ENCODE peak calls at places on chromosomes 6 and 20, in six cellular contexts. Y is heart left ventricle, Q is Panc1, B is adrenal gland, I is iPS DF 6.9, N is transverse colon. U is an unnamed sample.

GRCh38 chr20:2006452-2007381 is 12.9 kb upstream of the PDYN start:
- DNase-seq in Q (peak; percentile 28), I (peak; percentile 37), Y (no peak), B (peak; percentile 55), N (no peak), U (no peak)

GRCh38 chr6:33963351-33963750 is 159.5 kb upstream of the MLN start:
- DNase-seq in I (no peak), Q (no peak), Y (no peak), B (no peak), N (no peak), U (no peak)

GRCh38 chr6:110636776-110637175 is 160.4 kb upstream of the SLC22A16 start:
- DNase-seq in N (no peak), Y (no peak), Q (no peak), B (no peak), I (no peak), U (no peak)

GRCh38 chr20:62635852-62636251 is 6.5 kb upstream of the SLCO4A1 start:
- DNase-seq in I (no peak), Y (no peak), Q (no peak), N (no peak), B (no peak), U (no peak)

GRCh38 chr6:150874184-150874583 is 8.7 kb downstream of the MTHFD1L start:
- DNase-seq in N (no peak), Q (no peak), B (peak; percentile 37), Y (no peak), I (no peak), U (no peak)

GRCh38 chr20:49961413-49961812 is 21.4 kb upstream of the SNAI1 start:
- DNase-seq in I (no peak), Q (no peak), Y (no peak), N (no peak), B (no peak), U (no peak)

GRCh38 chr20:20492521-20493334 is 124.8 kb downstream of the INSM1 start:
- DNase-seq in N (no peak), Q (no peak), Y (no peak), B (peak; percentile 64), I (no peak), U (no peak)

GRCh38 chr6:158645064-158646022 is 800 bp upstream of the DYNLT1 start:
- DNase-seq in Y (no peak), N (no peak), B (peak; percentile 51), I (no peak), Q (no peak), U (peak; percentile 57)

GRCh38 chr20:8535403-8536003 is 403.4 kb downstream of the PLCB1 start:
- DNase-seq in Q (no peak), Y (no peak), N (no peak), B (no peak), I (peak; percentile 2), U (no peak)

GRCh38 chr6:45351076-45351475 is 22.9 kb downstream of the RUNX2 start:
- DNase-seq in B (no peak), Q (no peak), Y (no peak), I (no peak), N (no peak), U (no peak)

GRCh38 chr6:87724994-87725811 is 23.2 kb upstream of the AKIRIN2 start:
- DNase-seq in Y (no peak), I (no peak), Q (no peak), B (no peak), N (no peak), U (no peak)

GRCh38 chr6:87731080-87731479 is 29.0 kb upstream of the AKIRIN2 start:
- DNase-seq in Q (no peak), Y (no peak), I (no peak), B (no peak), N (no peak), U (no peak)

GRCh38 chr6:87730310-87730709 is 28.3 kb upstream of the AKIRIN2 start:
- DNase-seq in N (peak; percentile 40), Y (peak; percentile 82), B (peak; percentile 92), Q (no peak), I (no peak), U (no peak)

GRCh38 chr6:87731818-87732661 is 30.0 kb upstream of the AKIRIN2 start:
- DNase-seq in B (peak; percentile 98), I (no peak), Q (peak; percentile 92), Y (peak; percentile 90), N (peak; percentile 94), U (peak; percentile 55)

DNA sequence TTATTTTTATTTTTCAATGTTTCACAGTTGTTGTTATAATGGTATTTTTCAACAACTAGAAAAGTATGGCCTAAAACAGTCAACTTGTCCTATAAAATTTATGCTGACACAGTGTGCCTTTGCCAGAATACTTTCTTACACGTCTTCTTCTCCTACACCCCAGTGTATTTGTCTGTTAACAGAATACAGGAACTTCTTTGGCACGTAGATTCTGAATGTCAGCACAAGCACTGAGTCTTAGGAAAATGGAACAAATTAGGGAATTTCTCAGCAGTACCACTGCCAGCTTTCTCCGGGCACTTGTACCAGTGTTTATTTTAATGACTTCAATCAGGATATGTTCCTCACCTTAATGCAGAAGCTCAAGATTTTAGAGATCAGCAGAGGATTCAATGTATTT is 26.7 kb upstream of the AKIRIN2 start:
- DNase-seq in Y (no peak), N (no peak), Q (no peak), I (no peak), B (no peak), U (no peak)
- H3K4me1 ChIP-seq in Y (peaks cover 16% of the 10 kb centered on the region), N (peaks cover 45% of the 10 kb centered on the region), Q (peaks cover 2% of the 10 kb centered on the region), I (no peaks in the 10 kb centered on the region), B (peaks cover 39% of the 10 kb centered on the region), U (peaks cover 8% of the 10 kb centered on the region)

GRCh38 chr6:47483516-47483852 is 5.9 kb downstream of the CD2AP start:
- DNase-seq in Y (no peak), Q (no peak), I (no peak), N (no peak), B (no peak), U (no peak)
- H3K4me1 ChIP-seq in Y (peaks cover 8% of the 10 kb centered on the region), Q (peaks cover 46% of the 10 kb centered on the region), I (peaks cover 3% of the 10 kb centered on the region), N (peaks cover 60% of the 10 kb centered on the region), B (peaks cover 32% of the 10 kb centered on the region), U (no peaks in the 10 kb centered on the region)

GRCh38 chr20:56634307-56634706 is 5.2 kb downstream of the TFAP2C start:
- DNase-seq in N (no peak), Q (no peak), Y (no peak), B (no peak), I (no peak), U (no peak)

GRCh38 chr20:56631990-56632327 is 2.9 kb downstream of the TFAP2C start:
- DNase-seq in Y (no peak), B (no peak), N (no peak), Q (no peak), I (no peak), U (no peak)

GRCh38 chr20:56636701-56637100 is 7.6 kb downstream of the TFAP2C start:
- DNase-seq in Q (no peak), I (no peak), N (no peak), Y (no peak), B (no peak), U (no peak)

GRCh38 chr20:56634735-56635422 is 5.8 kb downstream of the TFAP2C start:
- DNase-seq in I (no peak), B (no peak), N (no peak), Y (no peak), Q (no peak), U (no peak)

DNA sequence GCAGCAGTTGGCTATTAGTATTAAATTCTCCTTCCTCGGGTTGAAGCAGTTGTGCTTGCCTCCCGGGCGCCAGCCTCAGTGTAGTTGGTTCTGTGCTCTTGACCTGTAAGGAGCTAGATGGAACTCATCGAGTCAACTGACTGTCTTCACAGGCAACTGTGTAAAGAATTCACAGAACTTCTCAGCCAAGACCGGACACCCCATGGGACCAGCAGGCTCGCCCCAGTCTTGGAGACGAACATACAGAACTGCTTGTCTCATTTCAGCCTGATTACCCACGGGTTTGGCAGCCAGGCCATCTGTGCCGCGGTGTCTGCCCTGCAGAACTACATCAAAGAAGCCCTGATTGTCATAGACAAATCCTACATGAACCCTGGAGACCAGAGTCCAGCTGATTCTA is 8.5 kb downstream of the TFAP2C start:
- DNase-seq in N (no peak), I (no peak), B (no peak), Q (no peak), Y (no peak), U (no peak)
- H3K4me1 ChIP-seq in N (no peaks in the 10 kb centered on the region), I (peaks cover 2% of the 10 kb centered on the region), B (no peaks in the 10 kb centered on the region), Q (peaks cover 6% of the 10 kb centered on the region), Y (no peaks in the 10 kb centered on the region), U (no peaks in the 10 kb centered on the region)

DNA sequence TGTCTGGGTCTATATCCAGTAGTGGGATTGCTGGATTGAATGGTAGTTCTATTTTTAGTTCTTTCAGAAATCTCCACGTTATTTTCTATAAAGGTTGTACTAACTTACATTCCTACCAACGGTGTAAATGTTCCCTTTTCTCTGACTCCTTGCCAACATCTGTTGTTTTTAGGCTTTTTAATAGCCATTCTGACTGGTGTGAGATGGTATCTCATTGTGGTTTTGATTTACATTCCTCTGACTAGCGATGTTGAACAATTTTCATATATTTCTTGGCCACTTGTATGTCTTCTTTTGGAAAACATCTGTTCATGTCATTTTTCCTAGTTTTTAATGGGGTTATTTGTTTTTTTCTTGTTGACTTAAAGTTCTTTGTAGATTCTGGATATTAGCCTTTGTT is 99.3 kb downstream of the BMP2 start:
- DNase-seq in I (no peak), N (no peak), Q (no peak), Y (no peak), B (no peak), U (no peak)
- H3K4me1 ChIP-seq in I (no peaks in the 10 kb centered on the region), N (no peaks in the 10 kb centered on the region), Q (no peaks in the 10 kb centered on the region), Y (no peaks in the 10 kb centered on the region), B (no peaks in the 10 kb centered on the region), U (no peaks in the 10 kb centered on the region)

GRCh38 chr6:11206576-11206975 is 25.9 kb downstream of the NEDD9 start:
- DNase-seq in Y (no peak), Q (no peak), N (no peak), B (no peak), I (no peak), U (peak; percentile 40)
- H3K4me1 ChIP-seq in Y (peaks cover 28% of the 10 kb centered on the region), Q (no peaks in the 10 kb centered on the region), N (peaks cover 39% of the 10 kb centered on the region), B (peaks cover 23% of the 10 kb centered on the region), I (peaks cover 5% of the 10 kb centered on the region), U (peaks cover 89% of the 10 kb centered on the region)